ENCODE peak calls at places on chromosomes 4 and X, in four cellular contexts. D, G, I and A are unnamed samples.

GRCh38 chrX:120446503-120446902 is 22.6 kb downstream of the LAMP2 start:
- DNase-seq in G (peak; percentile 32), D (peak; percentile 59), I (no peak), A (no peak)

GRCh38 chrX:130994671-130995070 is 63.5 kb upstream of the ARHGAP36 start:
- DNase-seq in G (peak; percentile 5), D (peak; percentile 41), I (peak; percentile 47), A (peak; percentile 3)

GRCh38 chr4:3031357-3032064 is 42.8 kb downstream of the HTT-AS start:
- DNase-seq in I (no peak), D (no peak), G (no peak), A (no peak)

GRCh38 chr4:82560853-82561744 is 689 bp downstream of the TMEM150C start:
- DNase-seq in G (peak; percentile 15), D (peak; percentile 36), I (peak; percentile 67), A (no peak)

GRCh38 chr4:33316033-33316432 is 2595.9 kb downstream of the PCDH7 start:
- DNase-seq in D (no peak), G (no peak), I (no peak), A (no peak)

GRCh38 chr4:58113083-58113482 is 1002.9 kb upstream of the IGFBP7 start:
- DNase-seq in D (no peak), I (no peak), G (no peak), A (no peak)

GRCh38 chr4:162865102-162865501 is 301.6 kb downstream of the NAF1 start:
- DNase-seq in I (no peak), G (no peak), D (no peak), A (no peak)

GRCh38 chrX:66553973-66554372 is 84.9 kb downstream of the EDA2R start:
- DNase-seq in I (no peak), D (no peak), G (no peak), A (no peak)

GRCh38 chr4:74499986-74500781 is 55.2 kb downstream of the AREG start:
- DNase-seq in I (no peak), D (peak; percentile 83), G (no peak), A (no peak)

GRCh38 chr4:77418333-77418732 is 187.3 kb upstream of the CXCL13 start:
- DNase-seq in G (no peak), D (peak; percentile 3), I (no peak), A (no peak)

GRCh38 chrX:8147216-8147615 is 23.9 kb downstream of the VCX2 start:
- DNase-seq in I (no peak), D (no peak), G (no peak), A (no peak)

GRCh38 chrX:30893206-30893605 is 4.2 kb upstream of the TAB3 start:
- DNase-seq in G (no peak), I (no peak), D (no peak), A (no peak)

GRCh38 chrX:153477901-153478300 is 7.5 kb upstream of the HAUS7 start:
- DNase-seq in G (no peak), D (peak; percentile 78), I (no peak), A (no peak)

GRCh38 chrX:24890677-24891076 is 125.1 kb downstream of the ARX start:
- DNase-seq in D (no peak), G (no peak), I (no peak), A (no peak)

GRCh38 chrX:74535633-74536141 is 78.7 kb downstream of the RLIM start:
- DNase-seq in D (peak; percentile 87), I (peak; percentile 60), G (peak; percentile 50), A (no peak)

GRCh38 chr4:47669946-47670345 is 167.9 kb downstream of the CORIN start:
- DNase-seq in I (no peak), G (no peak), D (no peak), A (no peak)

GRCh38 chrX:102959471-102959870 is 22.4 kb downstream of the RAB40AL start:
- DNase-seq in I (no peak), D (peak; percentile 86), G (no peak), A (no peak)

GRCh38 chrX:39955621-39956020 is 142.1 kb downstream of the BCOR start:
- DNase-seq in D (no peak), I (no peak), G (no peak), A (no peak)

GRCh38 chr4:96649536-96649935 is 809.6 kb downstream of the PDHA2 start:
- DNase-seq in G (peak; percentile 63), D (no peak), I (no peak), A (no peak)

GRCh38 chr4:79476196-79476595 is 68.2 kb upstream of the GK2 start:
- DNase-seq in G (no peak), D (peak; percentile 4), I (no peak), A (no peak)

GRCh38 chr4:39613093-39613656 is 25.5 kb downstream of the SMIM14 start:
- DNase-seq in G (peak; percentile 29), D (peak; percentile 56), I (no peak), A (no peak)

GRCh38 chrX:13252726-13253125 is 67.1 kb downstream of the ATXN3L start:
- DNase-seq in G (no peak), I (no peak), D (no peak), A (no peak)

GRCh38 chr4:11263208-11263607 is 165.5 kb downstream of the HS3ST1 start:
- DNase-seq in I (no peak), D (no peak), G (no peak), A (no peak)

GRCh38 chr4:52554606-52555355 is 104.3 kb downstream of the USP46 start:
- DNase-seq in I (no peak), G (no peak), D (no peak), A (no peak)

GRCh38 chr4:2250764-2251072 is 8.8 kb upstream of the HAUS3 start:
- DNase-seq in G (no peak), D (no peak), I (no peak), A (no peak)

GRCh38 chrX:40168183-40169015 is 70.6 kb upstream of the BCOR start:
- DNase-seq in I (peak; percentile 48), D (no peak), G (no peak), A (no peak)

GRCh38 chrX:109472939-109473713 is 8.8 kb downstream of the GUCY2F start:
- DNase-seq in G (peak; percentile 77), D (peak; percentile 66), I (peak; percentile 48), A (no peak)

DNA sequence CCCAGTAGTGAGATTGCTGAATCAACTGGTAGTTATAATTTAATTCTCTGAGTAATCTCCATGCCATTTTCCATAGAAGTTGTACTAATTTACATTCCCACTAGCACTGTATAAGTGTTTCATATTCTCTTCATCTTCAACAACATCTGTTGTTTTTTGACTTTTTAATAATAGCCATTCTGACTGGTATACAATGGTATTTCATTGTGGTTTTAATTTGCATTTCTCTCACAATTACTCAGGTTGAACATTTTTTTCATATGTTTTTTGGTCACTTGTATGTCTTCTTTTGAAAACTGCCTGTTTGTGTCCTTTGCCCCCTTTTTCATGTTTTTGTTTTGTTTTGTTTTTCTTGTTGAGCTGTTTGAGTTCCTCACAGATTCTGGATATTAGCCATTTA is 880.2 kb downstream of the RAPGEF2 start:
- DNase-seq in G (no peak), I (no peak), D (no peak), A (no peak)
- H3K9ac ChIP-seq in G (no peak overlapping the region), I (no peak overlapping the region), D (no peak overlapping the region), A (no peak overlapping the region)

GRCh38 chrX:72142094-72142843 is 10.6 kb upstream of the RTL5 start:
- DNase-seq in I (no peak), D (no peak), G (no peak), A (no peak)

GRCh38 chrX:72139538-72139937 is 7.8 kb upstream of the RTL5 start:
- DNase-seq in G (no peak), I (no peak), D (no peak), A (no peak)

GRCh38 chrX:72142931-72143709 is 11.4 kb upstream of the RTL5 start:
- DNase-seq in G (no peak), D (no peak), I (no peak), A (no peak)

GRCh38 chrX:72137846-72138455 is 6.2 kb upstream of the RTL5 start:
- DNase-seq in I (no peak), G (no peak), D (no peak), A (no peak)

DNA sequence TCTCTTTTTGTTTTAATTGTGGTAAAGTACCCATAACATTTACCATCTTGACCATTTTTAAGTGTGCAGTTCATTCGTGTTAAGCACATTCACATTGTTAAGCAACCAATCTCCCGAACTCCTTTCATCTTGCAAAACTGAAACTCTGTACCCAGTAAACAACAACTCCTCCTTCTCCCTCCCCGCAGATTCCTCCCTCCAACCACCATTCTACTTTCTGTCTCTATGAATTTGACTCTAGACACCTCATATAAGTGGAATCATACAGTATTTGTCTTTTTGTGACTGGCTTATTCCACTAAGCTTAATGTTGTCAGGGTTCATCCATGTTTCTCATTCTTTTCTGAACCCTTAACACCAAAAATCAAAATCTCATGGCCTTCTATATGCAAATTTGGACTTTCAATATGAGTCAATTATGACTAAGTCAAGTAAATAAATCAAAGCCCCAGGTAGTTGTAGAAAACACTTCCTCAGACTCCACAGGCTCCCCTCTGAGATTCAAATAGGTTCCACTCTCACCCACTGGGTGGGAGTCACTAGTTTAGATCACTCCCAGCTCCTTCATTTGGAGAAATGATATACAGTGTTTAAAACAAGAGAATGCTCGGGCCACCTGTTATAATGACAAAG is 9.8 kb upstream of the RTL5 start:
- DNase-seq in I (no peak), D (no peak), G (no peak), A (no peak)
- H3K36me3 ChIP-seq in I (no peaks in the 10 kb centered on the region), D (no peaks in the 10 kb centered on the region), G (peaks cover 34% of the 10 kb centered on the region), A (no peaks in the 10 kb centered on the region)

DNA sequence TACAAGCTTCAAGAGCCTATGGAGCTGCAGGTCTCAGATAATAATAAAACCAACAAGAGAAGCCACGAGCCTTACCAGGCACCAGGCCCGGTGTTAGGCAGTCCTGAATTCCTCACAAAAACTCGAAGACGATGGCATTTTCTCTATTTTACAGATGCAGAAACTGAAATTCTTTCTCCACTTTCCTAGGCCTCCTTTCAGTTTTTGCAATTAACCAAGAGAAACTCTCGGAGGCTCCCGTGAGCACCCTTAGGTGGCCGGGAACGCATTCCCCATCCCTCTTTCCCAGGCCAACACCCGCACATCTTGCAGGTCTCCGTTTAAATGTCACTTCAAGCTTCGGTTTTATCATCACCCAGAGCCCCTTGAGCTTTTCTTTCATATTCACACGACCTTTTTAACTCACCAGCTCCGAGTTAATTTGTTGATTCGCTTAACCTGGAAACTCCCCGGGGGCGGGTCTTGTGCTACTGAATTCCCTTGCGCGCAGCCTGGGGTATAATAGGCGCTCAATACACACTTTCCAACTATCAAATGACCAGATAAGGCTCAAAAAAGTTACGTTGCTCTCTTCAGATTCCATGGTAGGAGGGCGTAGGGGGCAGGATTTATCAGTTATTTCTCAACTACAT is 6.2 kb upstream of the GSX2 start:
- DNase-seq in D (no peak), I (peak; percentile 63), G (no peak), A (no peak)
- TF ChIP-seq EZH2 in D (no peak), I (no peak), G (no peak), A (no peak)

GRCh38 chr4:54737421-54737820 is 79.7 kb downstream of the KIT start:
- DNase-seq in D (no peak), G (no peak), I (no peak), A (no peak)
- H3K9ac ChIP-seq in D (no peak overlapping the region), G (no peak overlapping the region), I (no peak overlapping the region), A (no peak overlapping the region)

DNA sequence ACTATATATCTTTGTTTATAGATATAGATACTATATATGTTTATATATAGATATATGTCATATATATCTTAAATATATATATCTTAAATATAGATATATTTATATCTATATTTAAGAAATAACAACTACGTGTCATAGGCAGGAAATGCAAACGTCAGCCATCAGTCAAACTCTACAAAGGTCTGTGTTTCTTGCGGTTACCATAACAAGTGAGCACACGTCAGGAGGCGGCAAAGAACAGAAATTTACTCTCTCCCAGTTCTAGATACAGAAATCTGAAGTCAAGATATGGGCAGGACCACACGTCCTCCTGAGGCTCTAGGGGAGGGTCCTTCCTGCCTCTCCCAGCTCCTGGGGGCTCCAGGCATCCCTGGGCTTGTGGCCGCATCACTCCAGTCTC is 6.5 kb downstream of the PLCXD1 start:
- DNase-seq in I (no peak), G (no peak), D (no peak), A (no peak)
- H3K36me3 ChIP-seq in I (peaks cover 83% of the 10 kb centered on the region), G (no peaks in the 10 kb centered on the region), D (no peaks in the 10 kb centered on the region), A (peaks cover 75% of the 10 kb centered on the region)